ENCODE peak calls at places on chromosomes 1 and 21, in eight cellular contexts. One of them, this sample, is unnamed.
A peak's percentile ranks its signal among the peaks of the same experiment; 100 is the strongest.

GRCh38 chr21:38714998-38715397 is 90.7 kb upstream of the ETS2 start:
- DNase-seq in stimulated activated CD4-positive, alpha-beta T cell treated with anti-CD3 and anti-CD28 coated beads, Interleukin-1b, Interleukin-23, amount 100 ng/mL, for 4 hours: no peak
- DNase-seq in mucosa of descending colon: no peak
- DNase-seq in D341Med: no peak
- DNase-seq in cardiac septum: no peak
- DNase-seq in GM12892: no peak
- DNase-seq in T-cell: no peak
- DNase-seq in neural crest cell: no peak
- DNase-seq in this sample: no peak

GRCh38 chr21:29163381-29164115 is 33.1 kb downstream of the MAP3K7CL start:
- DNase-seq in stimulated activated CD4-positive, alpha-beta T cell treated with anti-CD3 and anti-CD28 coated beads, Interleukin-1b, Interleukin-23, amount 100 ng/mL, for 4 hours: no peak
- DNase-seq in mucosa of descending colon: no peak
- DNase-seq in D341Med: no peak
- DNase-seq in cardiac septum: no peak
- DNase-seq in GM12892: no peak
- DNase-seq in T-cell: no peak
- DNase-seq in neural crest cell: no peak
- DNase-seq in this sample: no peak

GRCh38 chr1:89598450-89599331 is 34.2 kb upstream of the LRRC8C start:
- DNase-seq in stimulated activated CD4-positive, alpha-beta T cell treated with anti-CD3 and anti-CD28 coated beads, Interleukin-1b, Interleukin-23, amount 100 ng/mL, for 4 hours: no peak
- DNase-seq in mucosa of descending colon: no peak
- DNase-seq in D341Med: peak; percentile 52
- DNase-seq in cardiac septum: no peak
- DNase-seq in GM12892: no peak
- DNase-seq in T-cell: no peak
- DNase-seq in neural crest cell: no peak
- DNase-seq in this sample: no peak

GRCh38 chr1:41804176-41804575 is 114.5 kb downstream of the HIVEP3 start:
- DNase-seq in stimulated activated CD4-positive, alpha-beta T cell treated with anti-CD3 and anti-CD28 coated beads, Interleukin-1b, Interleukin-23, amount 100 ng/mL, for 4 hours: no peak
- DNase-seq in mucosa of descending colon: no peak
- DNase-seq in D341Med: no peak
- DNase-seq in cardiac septum: no peak
- DNase-seq in GM12892: no peak
- DNase-seq in T-cell: no peak
- DNase-seq in neural crest cell: no peak
- DNase-seq in this sample: no peak

GRCh38 chr21:35399002-35399401 is 349.9 kb upstream of the RUNX1 start:
- DNase-seq in stimulated activated CD4-positive, alpha-beta T cell treated with anti-CD3 and anti-CD28 coated beads, Interleukin-1b, Interleukin-23, amount 100 ng/mL, for 4 hours: no peak
- DNase-seq in mucosa of descending colon: no peak
- DNase-seq in D341Med: no peak
- DNase-seq in cardiac septum: no peak
- DNase-seq in GM12892: no peak
- DNase-seq in T-cell: no peak
- DNase-seq in neural crest cell: no peak
- DNase-seq in this sample: no peak

GRCh38 chr1:67572594-67573221 is 112.3 kb upstream of the GADD45A start:
- DNase-seq in stimulated activated CD4-positive, alpha-beta T cell treated with anti-CD3 and anti-CD28 coated beads, Interleukin-1b, Interleukin-23, amount 100 ng/mL, for 4 hours: no peak
- DNase-seq in mucosa of descending colon: peak; percentile 87
- DNase-seq in D341Med: no peak
- DNase-seq in cardiac septum: no peak
- DNase-seq in GM12892: no peak
- DNase-seq in T-cell: no peak
- DNase-seq in neural crest cell: no peak
- DNase-seq in this sample: no peak

GRCh38 chr1:167439301-167439988 is 78.9 kb downstream of the CD247 start:
- DNase-seq in stimulated activated CD4-positive, alpha-beta T cell treated with anti-CD3 and anti-CD28 coated beads, Interleukin-1b, Interleukin-23, amount 100 ng/mL, for 4 hours: peak; percentile 34
- DNase-seq in mucosa of descending colon: peak; percentile 56
- DNase-seq in D341Med: peak; percentile 69
- DNase-seq in cardiac septum: no peak
- DNase-seq in GM12892: peak; percentile 54
- DNase-seq in T-cell: no peak
- DNase-seq in neural crest cell: peak; percentile 67
- DNase-seq in this sample: no peak

GRCh38 chr1:214192825-214193643 is 87.9 kb upstream of the SMYD2 start:
- DNase-seq in stimulated activated CD4-positive, alpha-beta T cell treated with anti-CD3 and anti-CD28 coated beads, Interleukin-1b, Interleukin-23, amount 100 ng/mL, for 4 hours: no peak
- DNase-seq in mucosa of descending colon: no peak
- DNase-seq in D341Med: peak; percentile 38
- DNase-seq in cardiac septum: no peak
- DNase-seq in GM12892: no peak
- DNase-seq in T-cell: no peak
- DNase-seq in neural crest cell: no peak
- DNase-seq in this sample: no peak

GRCh38 chr1:17013598-17014320 is 2.0 kb upstream of the ATP13A2 start:
- DNase-seq in stimulated activated CD4-positive, alpha-beta T cell treated with anti-CD3 and anti-CD28 coated beads, Interleukin-1b, Interleukin-23, amount 100 ng/mL, for 4 hours: no peak
- DNase-seq in mucosa of descending colon: no peak
- DNase-seq in D341Med: no peak
- DNase-seq in cardiac septum: peak; percentile 81
- DNase-seq in GM12892: no peak
- DNase-seq in T-cell: no peak
- DNase-seq in neural crest cell: no peak
- DNase-seq in this sample: no peak

GRCh38 chr1:163307479-163308171 is 14.1 kb upstream of the NUF2 start:
- DNase-seq in stimulated activated CD4-positive, alpha-beta T cell treated with anti-CD3 and anti-CD28 coated beads, Interleukin-1b, Interleukin-23, amount 100 ng/mL, for 4 hours: no peak
- DNase-seq in mucosa of descending colon: no peak
- DNase-seq in D341Med: no peak
- DNase-seq in cardiac septum: no peak
- DNase-seq in GM12892: no peak
- DNase-seq in T-cell: no peak
- DNase-seq in neural crest cell: no peak
- DNase-seq in this sample: peak; percentile 26

GRCh38 chr1:53740621-53741105 is 1.7 kb upstream of the GLIS1 start:
- DNase-seq in stimulated activated CD4-positive, alpha-beta T cell treated with anti-CD3 and anti-CD28 coated beads, Interleukin-1b, Interleukin-23, amount 100 ng/mL, for 4 hours: no peak
- DNase-seq in mucosa of descending colon: no peak
- DNase-seq in D341Med: no peak
- DNase-seq in cardiac septum: no peak
- DNase-seq in GM12892: no peak
- DNase-seq in T-cell: no peak
- DNase-seq in neural crest cell: no peak
- DNase-seq in this sample: no peak

GRCh38 chr21:38938343-38938742 is 132.6 kb downstream of the ETS2 start:
- DNase-seq in stimulated activated CD4-positive, alpha-beta T cell treated with anti-CD3 and anti-CD28 coated beads, Interleukin-1b, Interleukin-23, amount 100 ng/mL, for 4 hours: no peak
- DNase-seq in mucosa of descending colon: no peak
- DNase-seq in D341Med: no peak
- DNase-seq in cardiac septum: no peak
- DNase-seq in GM12892: no peak
- DNase-seq in T-cell: no peak
- DNase-seq in neural crest cell: no peak
- DNase-seq in this sample: no peak

GRCh38 chr1:219153741-219154140 is 19.9 kb upstream of the LYPLAL1 start:
- DNase-seq in stimulated activated CD4-positive, alpha-beta T cell treated with anti-CD3 and anti-CD28 coated beads, Interleukin-1b, Interleukin-23, amount 100 ng/mL, for 4 hours: no peak
- DNase-seq in mucosa of descending colon: no peak
- DNase-seq in D341Med: no peak
- DNase-seq in cardiac septum: no peak
- DNase-seq in GM12892: no peak
- DNase-seq in T-cell: no peak
- DNase-seq in neural crest cell: no peak
- DNase-seq in this sample: no peak

GRCh38 chr1:44694863-44695478 is 20.5 kb downstream of the ARMH1 start:
- DNase-seq in stimulated activated CD4-positive, alpha-beta T cell treated with anti-CD3 and anti-CD28 coated beads, Interleukin-1b, Interleukin-23, amount 100 ng/mL, for 4 hours: no peak
- DNase-seq in mucosa of descending colon: no peak
- DNase-seq in D341Med: no peak
- DNase-seq in cardiac septum: no peak
- DNase-seq in GM12892: no peak
- DNase-seq in T-cell: no peak
- DNase-seq in neural crest cell: no peak
- DNase-seq in this sample: no peak

GRCh38 chr1:84253891-84254290 is 47.6 kb upstream of the SAMD13 start:
- DNase-seq in stimulated activated CD4-positive, alpha-beta T cell treated with anti-CD3 and anti-CD28 coated beads, Interleukin-1b, Interleukin-23, amount 100 ng/mL, for 4 hours: no peak
- DNase-seq in mucosa of descending colon: peak; percentile 57
- DNase-seq in D341Med: no peak
- DNase-seq in cardiac septum: peak; percentile 76
- DNase-seq in GM12892: no peak
- DNase-seq in T-cell: no peak
- DNase-seq in neural crest cell: no peak
- DNase-seq in this sample: peak; percentile 42

GRCh38 chr1:116738673-116739370 is 15.4 kb upstream of the CD2 start:
- DNase-seq in stimulated activated CD4-positive, alpha-beta T cell treated with anti-CD3 and anti-CD28 coated beads, Interleukin-1b, Interleukin-23, amount 100 ng/mL, for 4 hours: peak; percentile 44
- DNase-seq in mucosa of descending colon: no peak
- DNase-seq in D341Med: no peak
- DNase-seq in cardiac septum: no peak
- DNase-seq in GM12892: peak; percentile 31
- DNase-seq in T-cell: peak; percentile 67
- DNase-seq in neural crest cell: no peak
- DNase-seq in this sample: no peak

GRCh38 chr1:152167835-152168534 is 9.0 kb upstream of the RPTN start:
- DNase-seq in stimulated activated CD4-positive, alpha-beta T cell treated with anti-CD3 and anti-CD28 coated beads, Interleukin-1b, Interleukin-23, amount 100 ng/mL, for 4 hours: no peak
- DNase-seq in mucosa of descending colon: no peak
- DNase-seq in D341Med: no peak
- DNase-seq in cardiac septum: no peak
- DNase-seq in GM12892: no peak
- DNase-seq in T-cell: no peak
- DNase-seq in neural crest cell: no peak
- DNase-seq in this sample: no peak

GRCh38 chr1:12075195-12076114 is 12.4 kb downstream of the TNFRSF8 start:
- DNase-seq in stimulated activated CD4-positive, alpha-beta T cell treated with anti-CD3 and anti-CD28 coated beads, Interleukin-1b, Interleukin-23, amount 100 ng/mL, for 4 hours: no peak
- DNase-seq in mucosa of descending colon: no peak
- DNase-seq in D341Med: no peak
- DNase-seq in cardiac septum: no peak
- DNase-seq in GM12892: no peak
- DNase-seq in T-cell: no peak
- DNase-seq in neural crest cell: no peak
- DNase-seq in this sample: no peak

GRCh38 chr1:9263984-9264929 is 28.4 kb upstream of the SPSB1 start:
- DNase-seq in stimulated activated CD4-positive, alpha-beta T cell treated with anti-CD3 and anti-CD28 coated beads, Interleukin-1b, Interleukin-23, amount 100 ng/mL, for 4 hours: no peak
- DNase-seq in mucosa of descending colon: no peak
- DNase-seq in D341Med: no peak
- DNase-seq in cardiac septum: no peak
- DNase-seq in GM12892: no peak
- DNase-seq in T-cell: no peak
- DNase-seq in neural crest cell: no peak
- DNase-seq in this sample: no peak

GRCh38 chr1:231807498-231807897 is 180.9 kb downstream of the DISC1 start:
- DNase-seq in stimulated activated CD4-positive, alpha-beta T cell treated with anti-CD3 and anti-CD28 coated beads, Interleukin-1b, Interleukin-23, amount 100 ng/mL, for 4 hours: no peak
- DNase-seq in mucosa of descending colon: no peak
- DNase-seq in D341Med: no peak
- DNase-seq in cardiac septum: no peak
- DNase-seq in GM12892: no peak
- DNase-seq in T-cell: no peak
- DNase-seq in neural crest cell: no peak
- DNase-seq in this sample: no peak

GRCh38 chr21:15289896-15290841 is 225.4 kb upstream of the NRIP1 start:
- DNase-seq in stimulated activated CD4-positive, alpha-beta T cell treated with anti-CD3 and anti-CD28 coated beads, Interleukin-1b, Interleukin-23, amount 100 ng/mL, for 4 hours: no peak
- DNase-seq in mucosa of descending colon: peak; percentile 87
- DNase-seq in D341Med: no peak
- DNase-seq in cardiac septum: no peak
- DNase-seq in GM12892: no peak
- DNase-seq in T-cell: no peak
- DNase-seq in neural crest cell: peak; percentile 46
- DNase-seq in this sample: no peak

GRCh38 chr1:26744075-26744958 is 43.4 kb upstream of the PIGV start:
- DNase-seq in stimulated activated CD4-positive, alpha-beta T cell treated with anti-CD3 and anti-CD28 coated beads, Interleukin-1b, Interleukin-23, amount 100 ng/mL, for 4 hours: peak; percentile 48
- DNase-seq in mucosa of descending colon: peak; percentile 60
- DNase-seq in D341Med: peak; percentile 30
- DNase-seq in cardiac septum: peak; percentile 91
- DNase-seq in GM12892: peak; percentile 54
- DNase-seq in T-cell: peak; percentile 75
- DNase-seq in neural crest cell: peak; percentile 37
- DNase-seq in this sample: peak; percentile 56

This sample was measured in amniotic stem cell.